ENCODE peak calls at places on chromosomes 2 and 18, in ten cellular contexts. E is A549; T is HCT116; P is epithelial cell of esophagus; I is AG04450; D is cardiac fibroblast; Q is CD8-positive, alpha-beta T cell; B is BJ; K is astrocyte of the cerebellum; S is GM10248. O is an unnamed sample.

GRCh38 chr2:108942231-108943066 is 46.6 kb downstream of the EDAR start:
- DNase-seq in E (no peak), T (no peak), P (no peak), I (no peak), D (no peak), Q (no peak), B (no peak), K (no peak), S (no peak), O (no peak)

GRCh38 chr2:200909958-200910357 is 20.8 kb downstream of the NIF3L1 start:
- DNase-seq in E (no peak), T (no peak), P (no peak), I (no peak), D (no peak), Q (no peak), B (no peak), K (no peak), S (no peak), O (no peak)

GRCh38 chr2:223055140-223055539 is 3.1 kb downstream of the KCNE4 start:
- DNase-seq in E (no peak), T (no peak), P (no peak), I (no peak), D (peak), Q (no peak), B (no peak), K (no peak), S (no peak), O (no peak)

GRCh38 chr2:98453531-98453930 is 8.9 kb downstream of the INPP4A start:
- DNase-seq in E (no peak), T (no peak), P (no peak), I (no peak), D (no peak), Q (no peak), B (no peak), K (no peak), S (no peak), O (no peak)

GRCh38 chr2:11161747-11162146 is 6.5 kb downstream of the SLC66A3 start:
- DNase-seq in E (no peak), T (no peak), P (no peak), I (no peak), D (no peak), Q (no peak), B (no peak), K (no peak), S (no peak), O (no peak)

GRCh38 chr2:160157861-160158813 is 41.9 kb downstream of the ITGB6 start:
- DNase-seq in E (no peak), T (no peak), P (peak), I (no peak), D (peak), Q (no peak), B (no peak), K (no peak), S (no peak), O (no peak)

GRCh38 chr2:98446850-98447249 is 2.2 kb downstream of the INPP4A start:
- DNase-seq in E (no peak), T (no peak), P (no peak), I (no peak), D (no peak), Q (no peak), B (no peak), K (no peak), S (no peak), O (no peak)

GRCh38 chr18:62788111-62788510 is 72.8 kb downstream of the PHLPP1 start:
- DNase-seq in E (no peak), T (no peak), P (no peak), I (no peak), D (no peak), Q (no peak), B (no peak), K (no peak), S (no peak), O (no peak)

GRCh38 chr2:67865871-67866386 is 196.9 kb downstream of the C1D start:
- DNase-seq in E (no peak), T (no peak), P (no peak), I (no peak), D (no peak), Q (no peak), B (no peak), K (no peak), S (no peak), O (no peak)

GRCh38 chr2:30625600-30626208 is 178.7 kb downstream of the LCLAT1 start:
- DNase-seq in E (no peak), T (no peak), P (no peak), I (no peak), D (no peak), Q (no peak), B (no peak), K (no peak), S (no peak), O (no peak)

GRCh38 chr2:150007815-150008430 is 420.3 kb upstream of the MMADHC start:
- DNase-seq in E (no peak), T (no peak), P (peak), I (no peak), D (no peak), Q (no peak), B (no peak), K (no peak), S (no peak), O (no peak)

GRCh38 chr2:120199837-120200499 is 23.2 kb downstream of the TMEM185B start:
- DNase-seq in E (no peak), T (no peak), P (no peak), I (no peak), D (no peak), Q (no peak), B (no peak), K (no peak), S (no peak), O (no peak)

GRCh38 chr2:17319090-17319489 is 199.2 kb downstream of the RAD51AP2 start:
- DNase-seq in E (no peak), T (no peak), P (peak), I (no peak), D (no peak), Q (no peak), B (no peak), K (no peak), S (no peak), O (no peak)

DNA sequence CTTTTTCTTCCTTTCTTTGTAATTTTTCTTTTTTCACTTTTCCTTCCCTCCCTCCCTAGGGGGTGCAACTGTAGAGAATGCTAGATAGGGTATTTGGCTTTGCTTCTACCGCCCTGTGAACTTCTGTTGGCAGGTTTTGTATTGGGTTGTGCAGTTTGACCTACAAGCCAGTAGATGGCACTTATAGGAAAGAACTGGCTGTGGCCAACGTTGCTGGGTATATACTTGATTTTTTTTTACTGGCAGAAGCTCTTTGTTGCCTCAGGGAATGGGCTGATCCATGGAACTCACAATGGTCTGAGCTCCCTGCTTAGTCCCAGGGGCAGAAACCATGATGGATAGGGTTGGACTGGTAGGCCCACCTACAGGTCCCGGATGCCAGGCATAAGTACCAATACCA is 1019.5 kb upstream of the LRRTM1 start:
- DNase-seq in E (no peak), T (peak), P (peak), I (no peak), D (peak), Q (no peak), B (no peak), K (no peak), S (no peak), O (no peak)
- TF ChIP-seq CTCF in E (no peak), T (peak), P (peak), I (peak), D (no peak), Q (no peak), B (no peak), K (no peak), S (no peak), O (no peak)

GRCh38 chr2:9210030-9210429 is 3.4 kb downstream of the ASAP2 start:
- DNase-seq in E (no peak), T (no peak), P (no peak), I (no peak), D (no peak), Q (no peak), B (no peak), K (no peak), S (no peak), O (no peak)
- TF ChIP-seq CTCF in E (no peak), T (no peak), P (no peak), I (no peak), D (no peak), Q (no peak), B (no peak), K (no peak), S (no peak), O (no peak)

GRCh38 chr2:218993345-218994315 is at the start of gene CRYBA2:
- DNase-seq in E (no peak), T (no peak), P (peak), I (no peak), D (peak), Q (no peak), B (no peak), K (no peak), S (no peak), O (no peak)
- TF ChIP-seq CTCF in E (no peak), T (no peak), P (no peak), I (peak), D (no peak), Q (no peak), B (peak), K (no peak), S (no peak), O (no peak)

DNA sequence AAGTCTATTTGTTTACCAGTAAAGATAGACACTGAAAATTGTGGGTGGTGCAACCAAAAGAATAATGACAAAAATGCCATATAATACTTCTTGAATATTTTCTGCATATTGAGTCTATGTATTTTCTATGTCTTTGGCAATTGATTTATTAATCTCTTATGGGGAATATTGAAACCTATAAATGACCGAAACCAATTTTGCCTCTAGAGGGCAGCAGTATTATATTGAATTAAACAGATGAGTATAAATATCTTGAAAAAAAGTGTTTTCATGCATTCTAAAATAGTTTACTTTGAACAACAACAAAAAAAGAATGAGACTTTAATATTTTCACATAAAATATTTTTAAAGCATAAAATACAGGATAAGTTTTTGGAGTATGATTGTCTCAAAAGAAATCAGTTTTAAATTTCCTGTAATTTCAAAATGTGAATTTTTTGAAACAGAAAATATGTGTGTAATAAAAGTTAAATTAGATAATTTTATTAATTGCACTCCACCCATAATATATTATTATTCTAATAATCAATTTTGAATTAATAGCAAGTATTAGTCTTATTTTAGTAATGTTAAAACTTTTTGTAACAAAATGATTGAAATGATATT is 49.9 kb upstream of the CALCRL start:
- DNase-seq in E (no peak), T (peak), P (peak), I (no peak), D (peak), Q (no peak), B (no peak), K (no peak), S (no peak), O (no peak)
- TF ChIP-seq CTCF in E (peak), T (peak), P (peak), I (peak), D (peak), Q (peak), B (peak), K (peak), S (peak), O (peak)

GRCh38 chr2:144890828-144891227 is 370.9 kb upstream of the ZEB2 start:
- DNase-seq in E (peak), T (peak), P (peak), I (no peak), D (peak), Q (no peak), B (no peak), K (peak), S (no peak), O (no peak)
- TF ChIP-seq CTCF in E (no peak), T (no peak), P (peak), I (peak), D (peak), Q (no peak), B (peak), K (peak), S (no peak), O (no peak)

DNA sequence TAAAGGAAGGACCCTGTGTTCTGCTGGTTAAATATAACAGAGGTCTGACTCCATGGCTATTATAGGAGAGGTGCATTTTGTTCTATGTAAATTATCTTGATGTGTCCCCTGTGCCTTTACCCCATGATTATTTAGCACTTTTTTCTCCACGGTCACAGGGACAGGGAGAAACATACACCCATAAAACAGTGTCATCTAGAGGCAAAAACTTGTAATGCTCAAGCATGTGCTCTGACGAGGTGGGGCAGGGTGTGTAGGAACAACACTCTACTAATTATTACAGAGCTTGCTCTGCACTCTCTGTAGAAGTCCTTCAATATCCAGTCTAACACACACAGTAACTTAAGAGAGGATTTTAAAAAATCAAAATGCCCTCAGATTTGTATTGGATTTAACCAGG is 187.9 kb downstream of the NEDD4L start:
- DNase-seq in E (peak), T (no peak), P (peak), I (no peak), D (peak), Q (no peak), B (no peak), K (no peak), S (no peak), O (no peak)
- TF ChIP-seq CTCF in E (peak), T (peak), P (peak), I (peak), D (peak), Q (no peak), B (peak), K (peak), S (peak), O (no peak)